ENCODE peak calls at places on chromosomes 6 and 20, in seven cellular contexts. One of them, this sample, is unnamed.

GRCh38 chr6:6176829-6177228 is 143.6 kb downstream of the F13A1 start:
- DNase-seq in epithelial cell of esophagus: no peak
- DNase-seq in CD8-positive, alpha-beta T cell: no peak
- DNase-seq in lower leg skin: no peak
- DNase-seq in left ventricle myocardium inferior: no peak
- DNase-seq in heart right ventricle: no peak
- DNase-seq in testis: no peak
- DNase-seq in this sample: no peak

GRCh38 chr6:160265869-160266476 is 7.4 kb upstream of the SLC22A2 start:
- DNase-seq in epithelial cell of esophagus: no peak
- DNase-seq in CD8-positive, alpha-beta T cell: no peak
- DNase-seq in lower leg skin: no peak
- DNase-seq in left ventricle myocardium inferior: no peak
- DNase-seq in heart right ventricle: no peak
- DNase-seq in testis: no peak
- DNase-seq in this sample: no peak

GRCh38 chr6:129031051-129031599 is 148.2 kb downstream of the LAMA2 start:
- DNase-seq in epithelial cell of esophagus: peak
- DNase-seq in CD8-positive, alpha-beta T cell: no peak
- DNase-seq in lower leg skin: no peak
- DNase-seq in left ventricle myocardium inferior: no peak
- DNase-seq in heart right ventricle: no peak
- DNase-seq in testis: no peak
- DNase-seq in this sample: no peak

GRCh38 chr6:160328447-160328846 is 19.7 kb upstream of the SLC22A3 start:
- DNase-seq in epithelial cell of esophagus: no peak
- DNase-seq in CD8-positive, alpha-beta T cell: no peak
- DNase-seq in lower leg skin: no peak
- DNase-seq in left ventricle myocardium inferior: no peak
- DNase-seq in heart right ventricle: no peak
- DNase-seq in testis: no peak
- DNase-seq in this sample: no peak

GRCh38 chr6:100592929-100593328 is 128.2 kb upstream of the SIM1 start:
- DNase-seq in epithelial cell of esophagus: no peak
- DNase-seq in CD8-positive, alpha-beta T cell: no peak
- DNase-seq in lower leg skin: no peak
- DNase-seq in left ventricle myocardium inferior: no peak
- DNase-seq in heart right ventricle: no peak
- DNase-seq in testis: no peak
- DNase-seq in this sample: no peak

GRCh38 chr6:138162104-138162946 is 586 bp downstream of the ARFGEF3 start:
- DNase-seq in epithelial cell of esophagus: peak
- DNase-seq in CD8-positive, alpha-beta T cell: no peak
- DNase-seq in lower leg skin: no peak
- DNase-seq in left ventricle myocardium inferior: no peak
- DNase-seq in heart right ventricle: peak
- DNase-seq in testis: peak
- DNase-seq in this sample: no peak

GRCh38 chr6:79522609-79523008 is 14.6 kb downstream of the LCA5 start:
- DNase-seq in epithelial cell of esophagus: no peak
- DNase-seq in CD8-positive, alpha-beta T cell: no peak
- DNase-seq in lower leg skin: no peak
- DNase-seq in left ventricle myocardium inferior: no peak
- DNase-seq in heart right ventricle: no peak
- DNase-seq in testis: peak
- DNase-seq in this sample: no peak

GRCh38 chr6:157554747-157555146 is 173.8 kb downstream of the ZDHHC14 start:
- DNase-seq in epithelial cell of esophagus: no peak
- DNase-seq in CD8-positive, alpha-beta T cell: no peak
- DNase-seq in lower leg skin: peak
- DNase-seq in left ventricle myocardium inferior: no peak
- DNase-seq in heart right ventricle: no peak
- DNase-seq in testis: no peak
- DNase-seq in this sample: no peak

GRCh38 chr20:45823949-45824835 is 2.9 kb downstream of the TNNC2 start:
- DNase-seq in epithelial cell of esophagus: peak
- DNase-seq in CD8-positive, alpha-beta T cell: peak
- DNase-seq in lower leg skin: no peak
- DNase-seq in left ventricle myocardium inferior: peak
- DNase-seq in heart right ventricle: peak
- DNase-seq in testis: peak
- DNase-seq in this sample: no peak

GRCh38 chr6:14734052-14734415 is 511.8 kb upstream of the JARID2 start:
- DNase-seq in epithelial cell of esophagus: no peak
- DNase-seq in CD8-positive, alpha-beta T cell: no peak
- DNase-seq in lower leg skin: no peak
- DNase-seq in left ventricle myocardium inferior: no peak
- DNase-seq in heart right ventricle: no peak
- DNase-seq in testis: no peak
- DNase-seq in this sample: no peak

GRCh38 chr6:73451166-73452106 is 661 bp downstream of the CGAS start:
- DNase-seq in epithelial cell of esophagus: peak
- DNase-seq in CD8-positive, alpha-beta T cell: peak
- DNase-seq in lower leg skin: peak
- DNase-seq in left ventricle myocardium inferior: peak
- DNase-seq in heart right ventricle: peak
- DNase-seq in testis: peak
- DNase-seq in this sample: no peak

GRCh38 chr20:16293590-16293989 is 279.7 kb downstream of the KIF16B start:
- DNase-seq in epithelial cell of esophagus: peak
- DNase-seq in CD8-positive, alpha-beta T cell: no peak
- DNase-seq in lower leg skin: no peak
- DNase-seq in left ventricle myocardium inferior: no peak
- DNase-seq in heart right ventricle: no peak
- DNase-seq in testis: no peak
- DNase-seq in this sample: no peak

GRCh38 chr6:129015721-129016120 is 132.8 kb downstream of the LAMA2 start:
- DNase-seq in epithelial cell of esophagus: no peak
- DNase-seq in CD8-positive, alpha-beta T cell: no peak
- DNase-seq in lower leg skin: no peak
- DNase-seq in left ventricle myocardium inferior: no peak
- DNase-seq in heart right ventricle: no peak
- DNase-seq in testis: no peak
- DNase-seq in this sample: no peak

GRCh38 chr6:170532867-170533488 is 20.1 kb downstream of the PSMB1 start:
- DNase-seq in epithelial cell of esophagus: no peak
- DNase-seq in CD8-positive, alpha-beta T cell: no peak
- DNase-seq in lower leg skin: no peak
- DNase-seq in left ventricle myocardium inferior: no peak
- DNase-seq in heart right ventricle: no peak
- DNase-seq in testis: no peak
- DNase-seq in this sample: no peak

GRCh38 chr6:168369776-168370175 is 50.2 kb upstream of the DACT2 start:
- DNase-seq in epithelial cell of esophagus: no peak
- DNase-seq in CD8-positive, alpha-beta T cell: no peak
- DNase-seq in lower leg skin: peak
- DNase-seq in left ventricle myocardium inferior: no peak
- DNase-seq in heart right ventricle: no peak
- DNase-seq in testis: no peak
- DNase-seq in this sample: no peak

GRCh38 chr6:121504227-121504626 is 68.8 kb downstream of the GJA1 start:
- DNase-seq in epithelial cell of esophagus: peak
- DNase-seq in CD8-positive, alpha-beta T cell: no peak
- DNase-seq in lower leg skin: no peak
- DNase-seq in left ventricle myocardium inferior: no peak
- DNase-seq in heart right ventricle: no peak
- DNase-seq in testis: no peak
- DNase-seq in this sample: peak

GRCh38 chr20:57977588-57977987 is 250.9 kb downstream of the ANKRD60 start:
- DNase-seq in epithelial cell of esophagus: no peak
- DNase-seq in CD8-positive, alpha-beta T cell: no peak
- DNase-seq in lower leg skin: no peak
- DNase-seq in left ventricle myocardium inferior: no peak
- DNase-seq in heart right ventricle: no peak
- DNase-seq in testis: no peak
- DNase-seq in this sample: no peak

GRCh38 chr6:17968081-17968518 is 19.3 kb downstream of the KIF13A start:
- DNase-seq in epithelial cell of esophagus: peak
- DNase-seq in CD8-positive, alpha-beta T cell: no peak
- DNase-seq in lower leg skin: no peak
- DNase-seq in left ventricle myocardium inferior: no peak
- DNase-seq in heart right ventricle: no peak
- DNase-seq in testis: no peak
- DNase-seq in this sample: no peak

GRCh38 chr6:27297857-27298730 is 14.0 kb downstream of the POM121L2 start:
- DNase-seq in epithelial cell of esophagus: peak
- DNase-seq in CD8-positive, alpha-beta T cell: no peak
- DNase-seq in lower leg skin: no peak
- DNase-seq in left ventricle myocardium inferior: no peak
- DNase-seq in heart right ventricle: no peak
- DNase-seq in testis: no peak
- DNase-seq in this sample: no peak

GRCh38 chr6:27296106-27296783 is 15.8 kb downstream of the POM121L2 start:
- DNase-seq in epithelial cell of esophagus: peak
- DNase-seq in CD8-positive, alpha-beta T cell: no peak
- DNase-seq in lower leg skin: no peak
- DNase-seq in left ventricle myocardium inferior: no peak
- DNase-seq in heart right ventricle: no peak
- DNase-seq in testis: no peak
- DNase-seq in this sample: no peak

GRCh38 chr6:27295301-27296079 is 16.6 kb downstream of the POM121L2 start:
- DNase-seq in epithelial cell of esophagus: peak
- DNase-seq in CD8-positive, alpha-beta T cell: no peak
- DNase-seq in lower leg skin: no peak
- DNase-seq in left ventricle myocardium inferior: no peak
- DNase-seq in heart right ventricle: no peak
- DNase-seq in testis: no peak
- DNase-seq in this sample: peak

GRCh38 chr6:27294409-27294808 is 17.7 kb downstream of the POM121L2 start:
- DNase-seq in epithelial cell of esophagus: no peak
- DNase-seq in CD8-positive, alpha-beta T cell: no peak
- DNase-seq in lower leg skin: no peak
- DNase-seq in left ventricle myocardium inferior: no peak
- DNase-seq in heart right ventricle: no peak
- DNase-seq in testis: no peak
- DNase-seq in this sample: no peak

GRCh38 chr6:27297484-27297856 is 14.6 kb downstream of the POM121L2 start:
- DNase-seq in epithelial cell of esophagus: no peak
- DNase-seq in CD8-positive, alpha-beta T cell: no peak
- DNase-seq in lower leg skin: no peak
- DNase-seq in left ventricle myocardium inferior: no peak
- DNase-seq in heart right ventricle: no peak
- DNase-seq in testis: no peak
- DNase-seq in this sample: no peak
- H3K4me3 ChIP-seq in epithelial cell of esophagus: peak
- H3K4me3 ChIP-seq in CD8-positive, alpha-beta T cell: no peak
- H3K4me3 ChIP-seq in lower leg skin: no peak
- H3K4me3 ChIP-seq in left ventricle myocardium inferior: no peak
- H3K4me3 ChIP-seq in heart right ventricle: no peak
- H3K4me3 ChIP-seq in testis: no peak
- H3K4me3 ChIP-seq in this sample: peak

GRCh38 chr20:546353-546752 is 2.8 kb upstream of the CSNK2A1 start:
- DNase-seq in epithelial cell of esophagus: no peak
- DNase-seq in CD8-positive, alpha-beta T cell: no peak
- DNase-seq in lower leg skin: no peak
- DNase-seq in left ventricle myocardium inferior: no peak
- DNase-seq in heart right ventricle: no peak
- DNase-seq in testis: no peak
- DNase-seq in this sample: no peak
- TF ChIP-seq CTCF in epithelial cell of esophagus: no peak
- TF ChIP-seq CTCF in CD8-positive, alpha-beta T cell: no peak
- TF ChIP-seq CTCF in lower leg skin: no peak
- TF ChIP-seq CTCF in left ventricle myocardium inferior: no peak
- TF ChIP-seq CTCF in heart right ventricle: no peak
- TF ChIP-seq CTCF in testis: no peak
- TF ChIP-seq CTCF in this sample: no peak

DNA sequence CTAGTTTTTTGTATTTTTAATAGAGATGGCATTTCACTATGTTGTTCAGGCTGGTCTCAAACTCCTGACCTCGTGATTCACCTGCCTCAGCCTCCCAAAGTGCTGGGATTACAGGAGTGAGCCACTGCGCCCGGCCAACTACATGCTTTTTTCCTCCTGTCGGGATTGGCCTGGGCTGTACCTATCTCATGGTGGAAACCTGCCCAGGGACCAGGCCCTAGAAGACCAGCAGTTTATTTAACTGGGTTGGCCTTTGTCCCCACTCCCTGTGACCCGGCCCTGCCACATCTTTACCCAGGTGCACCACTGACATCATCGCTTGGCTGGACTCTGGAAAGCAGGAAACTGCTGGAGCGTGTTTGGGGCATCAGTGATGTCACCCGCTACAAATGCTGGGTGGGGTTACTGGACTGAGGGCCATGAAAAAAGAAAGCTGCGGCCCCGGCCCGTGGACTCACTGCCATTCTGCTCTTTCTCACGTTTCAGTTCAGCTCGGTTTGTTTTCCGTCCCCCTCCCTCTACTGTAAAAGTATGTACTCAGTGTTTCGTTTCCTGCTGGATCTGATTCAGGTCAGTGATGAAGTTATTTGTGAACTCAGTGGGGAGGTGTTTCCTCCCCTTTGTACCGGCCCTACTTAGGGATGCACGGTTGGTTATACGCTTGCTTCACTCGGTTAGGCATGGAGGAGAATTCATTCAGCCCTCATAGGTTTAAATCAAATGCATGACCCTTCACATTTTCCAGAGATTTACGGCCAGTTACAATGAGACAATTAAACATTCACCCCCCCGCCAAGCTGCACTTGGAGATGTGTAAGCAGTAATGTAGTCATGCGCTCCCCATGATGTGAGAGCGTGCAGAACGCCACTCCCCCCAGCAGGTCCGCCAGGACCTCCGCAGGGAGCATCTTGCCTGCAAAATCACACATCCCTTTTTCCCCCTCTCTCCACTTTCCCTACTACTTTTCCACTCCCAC is 179.3 kb downstream of the MTHFD1L start:
- DNase-seq in epithelial cell of esophagus: peak
- DNase-seq in CD8-positive, alpha-beta T cell: no peak
- DNase-seq in lower leg skin: peak
- DNase-seq in left ventricle myocardium inferior: peak
- DNase-seq in heart right ventricle: peak
- DNase-seq in testis: no peak
- DNase-seq in this sample: peak
- H3K4me3 ChIP-seq in epithelial cell of esophagus: no peak
- H3K4me3 ChIP-seq in CD8-positive, alpha-beta T cell: no peak
- H3K4me3 ChIP-seq in lower leg skin: no peak
- H3K4me3 ChIP-seq in left ventricle myocardium inferior: peak
- H3K4me3 ChIP-seq in heart right ventricle: no peak
- H3K4me3 ChIP-seq in testis: no peak
- H3K4me3 ChIP-seq in this sample: peak

DNA sequence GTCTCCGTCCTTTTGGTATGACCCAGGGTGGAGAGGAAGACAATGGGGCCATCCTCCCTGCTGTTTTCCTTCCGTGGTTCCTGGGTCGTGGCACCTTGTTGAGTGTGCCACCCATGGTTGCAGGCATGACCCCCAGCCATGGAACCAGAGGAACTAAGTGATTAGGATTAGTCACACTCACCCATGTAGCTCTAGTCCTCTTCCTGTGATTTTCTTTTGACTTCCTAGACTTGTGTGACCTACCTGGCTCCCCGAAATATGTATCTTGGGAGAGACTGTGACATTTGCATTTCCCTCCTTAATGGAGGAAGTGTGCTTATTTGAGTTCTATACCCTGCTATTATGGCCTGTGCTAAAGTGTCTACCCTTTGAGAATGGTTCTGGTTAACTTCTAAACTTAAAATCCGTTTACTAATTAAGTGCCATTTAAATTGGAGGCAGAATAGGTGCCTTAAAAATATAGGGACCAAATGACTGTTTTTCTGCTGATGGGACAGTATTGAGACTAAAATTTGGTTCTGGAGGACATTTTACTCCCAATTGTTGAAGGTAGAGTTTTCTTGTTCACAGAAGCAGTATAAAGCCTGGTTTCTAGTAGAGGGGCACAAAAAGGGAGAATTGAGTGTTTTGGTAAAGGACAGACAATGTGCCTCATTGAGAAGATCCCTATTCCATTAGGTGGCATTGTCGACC is 545.6 kb downstream of the HDGFL1 start:
- DNase-seq in epithelial cell of esophagus: no peak
- DNase-seq in CD8-positive, alpha-beta T cell: no peak
- DNase-seq in lower leg skin: no peak
- DNase-seq in left ventricle myocardium inferior: no peak
- DNase-seq in heart right ventricle: no peak
- DNase-seq in testis: no peak
- DNase-seq in this sample: no peak
- TF ChIP-seq CTCF in epithelial cell of esophagus: no peak
- TF ChIP-seq CTCF in CD8-positive, alpha-beta T cell: no peak
- TF ChIP-seq CTCF in lower leg skin: no peak
- TF ChIP-seq CTCF in left ventricle myocardium inferior: no peak
- TF ChIP-seq CTCF in heart right ventricle: no peak
- TF ChIP-seq CTCF in testis: no peak
- TF ChIP-seq CTCF in this sample: no peak

This sample was measured in epithelial cell of proximal tubule.